ENCODE peak calls at places on chromosome 13, in eight cellular contexts. I is foreskin keratinocyte, W is immature natural killer cell, S is HS-27A, B is hypothalamus, O is right cardiac atrium, R is AG09319, H is MCF 10A. K is an unnamed sample.
A peak's percentile ranks its signal among the peaks of the same experiment; 100 is the strongest.

GRCh38 chr13:94783489-94783888 is 71.1 kb upstream of the SOX21 start:
- DNase-seq in B (no peak), O (no peak), H (no peak), S (no peak), W (no peak), R (no peak), I (no peak), K (no peak)

GRCh38 chr13:93309886-93310520 is 83.4 kb downstream of the GPC6 start:
- DNase-seq in I (peak; percentile 82), H (peak; percentile 81), B (no peak), W (no peak), R (no peak), O (no peak), S (no peak), K (no peak)

GRCh38 chr13:91406619-91407018 is 8.2 kb downstream of the GPC5 start:
- DNase-seq in R (no peak), B (peak; percentile 3), I (no peak), W (peak; percentile 5), H (peak; percentile 61), O (no peak), S (no peak), K (peak; percentile 3)

GRCh38 chr13:72194531-72194930 is 327.5 kb upstream of the DACH1 start:
- DNase-seq in H (no peak), S (no peak), O (peak; percentile 34), W (no peak), I (no peak), R (no peak), B (no peak), K (no peak)

GRCh38 chr13:88526853-88527215 is 855.7 kb downstream of the SLITRK5 start:
- DNase-seq in S (no peak), H (no peak), I (no peak), O (no peak), R (no peak), W (no peak), B (no peak), K (no peak)

GRCh38 chr13:45482571-45483173 is 17.9 kb downstream of the COG3 start:
- DNase-seq in S (no peak), W (no peak), B (no peak), I (peak; percentile 86), R (no peak), O (no peak), H (peak; percentile 61), K (peak; percentile 78)

GRCh38 chr13:95535243-95535642 is 17.3 kb upstream of the CLDN10 start:
- DNase-seq in H (peak; percentile 100), O (no peak), R (no peak), S (peak; percentile 40), W (no peak), I (peak; percentile 84), B (no peak), K (peak; percentile 83)

GRCh38 chr13:95652821-95653220 is 8.3 kb upstream of the DZIP1 start:
- DNase-seq in B (no peak), I (no peak), W (no peak), R (no peak), O (no peak), S (no peak), H (no peak), K (no peak)

GRCh38 chr13:78958019-78958418 is 299.1 kb upstream of the OBI1 start:
- DNase-seq in I (no peak), R (no peak), W (no peak), O (no peak), B (no peak), S (no peak), H (peak; percentile 5), K (no peak)

GRCh38 chr13:26502826-26503225 is 54.7 kb upstream of the WASF3 start:
- DNase-seq in I (peak; percentile 26), S (no peak), R (no peak), W (no peak), B (peak; percentile 27), O (no peak), H (no peak), K (no peak)

GRCh38 chr13:85405316-85405897 is 393.8 kb downstream of the SLITRK6 start:
- DNase-seq in S (no peak), O (no peak), H (no peak), W (no peak), I (no peak), B (peak; percentile 77), R (no peak), K (no peak)

GRCh38 chr13:113945857-113946408 is 27.9 kb downstream of the C13orf46 start:
- DNase-seq in W (no peak), H (no peak), O (no peak), S (no peak), I (no peak), R (no peak), B (no peak), K (no peak)

GRCh38 chr13:23959231-23959862 is 62.0 kb upstream of the C1QTNF9B start:
- DNase-seq in W (no peak), B (no peak), R (no peak), I (peak; percentile 22), S (no peak), O (no peak), H (no peak), K (no peak)

GRCh38 chr13:19794552-19795143 is 11.9 kb upstream of the PSPC1 start:
- DNase-seq in H (no peak), O (no peak), B (no peak), I (peak; percentile 86), W (no peak), R (no peak), S (no peak), K (peak; percentile 65)

GRCh38 chr13:42660367-42660965 is 86.5 kb downstream of the TNFSF11 start:
- DNase-seq in S (no peak), B (peak; percentile 10), I (peak; percentile 18), R (no peak), W (no peak), H (peak; percentile 31), O (no peak), K (peak; percentile 10)

GRCh38 chr13:37656247-37656940 is 57.8 kb upstream of the POSTN start:
- DNase-seq in S (peak; percentile 92), O (no peak), B (no peak), R (peak; percentile 61), I (peak; percentile 99), W (no peak), H (peak; percentile 83), K (peak; percentile 92)

GRCh38 chr13:74414458-74414857 is 280.3 kb upstream of the KLF12 start:
- DNase-seq in I (no peak), W (no peak), H (no peak), R (no peak), B (no peak), S (no peak), O (no peak), K (no peak)

GRCh38 chr13:40333238-40333637 is 333.2 kb downstream of the FOXO1 start:
- DNase-seq in H (peak; percentile 74), S (no peak), R (no peak), W (no peak), B (no peak), I (peak; percentile 90), O (no peak), K (peak; percentile 76)

GRCh38 chr13:23985846-23986245 is 88.5 kb upstream of the C1QTNF9B start:
- DNase-seq in W (no peak), H (no peak), O (peak; percentile 28), I (no peak), R (no peak), B (no peak), S (no peak), K (no peak)

GRCh38 chr13:106038752-106039151 is 496.7 kb downstream of the EFNB2 start:
- DNase-seq in O (no peak), I (peak; percentile 89), H (peak; percentile 73), S (peak; percentile 33), R (no peak), W (no peak), B (no peak), K (peak; percentile 51)

GRCh38 chr13:93345061-93345460 is 118.5 kb downstream of the GPC6 start:
- DNase-seq in B (no peak), W (no peak), I (no peak), R (no peak), O (no peak), H (no peak), S (no peak), K (no peak)

GRCh38 chr13:111597041-111598017 is 276.9 kb downstream of the TEX29 start:
- DNase-seq in I (no peak), R (no peak), H (no peak), O (no peak), S (no peak), B (no peak), W (no peak), K (no peak)

GRCh38 chr13:34035178-34035577 is 217.2 kb downstream of the RFC3 start:
- DNase-seq in I (no peak), H (no peak), R (no peak), B (no peak), W (no peak), O (no peak), S (no peak), K (no peak)

GRCh38 chr13:100512422-100512821 is 76.2 kb downstream of the GGACT start:
- DNase-seq in O (no peak), R (no peak), S (no peak), B (no peak), I (no peak), H (peak; percentile 21), W (no peak), K (no peak)

GRCh38 chr13:108780706-108781105 is 151.3 kb downstream of the MYO16 start:
- DNase-seq in O (no peak), I (no peak), W (no peak), S (no peak), R (no peak), H (no peak), B (no peak), K (no peak)

GRCh38 chr13:108272333-108272732 is 2.8 kb downstream of the TNFSF13B start:
- DNase-seq in B (no peak), W (no peak), S (no peak), I (no peak), O (no peak), R (no peak), H (peak; percentile 16), K (no peak)

GRCh38 chr13:32650705-32651311 is 64.6 kb downstream of the PDS5B start:
- DNase-seq in R (peak; percentile 18), B (peak; percentile 56), W (peak; percentile 43), O (peak; percentile 66), H (peak; percentile 74), S (no peak), I (peak; percentile 51), K (peak; percentile 25)

GRCh38 chr13:84137292-84137691 is 255.0 kb upstream of the SLITRK1 start:
- DNase-seq in S (no peak), I (no peak), R (no peak), W (peak; percentile 79), H (no peak), B (no peak), O (no peak), K (no peak)

GRCh38 chr13:36750461-36750860 is 68.6 kb upstream of the RFXAP start:
- DNase-seq in R (no peak), H (no peak), B (no peak), I (no peak), O (no peak), S (no peak), W (no peak), K (no peak)

GRCh38 chr13:29059837-29060236 is 239.7 kb downstream of the MTUS2 start:
- DNase-seq in H (no peak), B (no peak), R (no peak), I (no peak), S (no peak), O (peak; percentile 9), W (no peak), K (no peak)

GRCh38 chr13:113971471-113972231 is 2.2 kb downstream of the C13orf46 start:
- DNase-seq in R (no peak), W (no peak), B (no peak), I (no peak), S (no peak), O (peak; percentile 41), H (no peak), K (no peak)

GRCh38 chr13:41765020-41765419 is 195.9 kb downstream of the VWA8 start:
- DNase-seq in S (no peak), R (no peak), I (no peak), B (no peak), O (no peak), W (no peak), H (no peak), K (no peak)

GRCh38 chr13:75803175-75803611 is 167.1 kb downstream of the LMO7 start:
- DNase-seq in O (no peak), I (no peak), R (no peak), H (no peak), S (no peak), B (peak; percentile 19), W (no peak), K (no peak)

GRCh38 chr13:110463876-110464510 is 97.5 kb downstream of the RAB20 start:
- DNase-seq in W (peak; percentile 1), H (no peak), I (no peak), R (no peak), S (no peak), O (no peak), B (no peak), K (no peak)

K was measured in RWPE1.